ENCODE peak calls at places on chromosomes 3 and 15, in four cellular contexts. C is transverse colon, I is psoas muscle, E is A673. R is an unnamed sample.

GRCh38 chr15:83574345-83574744 is 79.6 kb upstream of the ADAMTSL3 start:
- DNase-seq in I (no peak), C (no peak), E (no peak), R (no peak)

GRCh38 chr3:137582484-137582883 is 181.6 kb upstream of the SOX14 start:
- DNase-seq in C (no peak), I (no peak), E (no peak), R (no peak)

GRCh38 chr3:129305592-129306091 is 27.0 kb downstream of the HMCES start:
- DNase-seq in C (peak; percentile 76), I (peak; percentile 85), E (peak; percentile 92), R (peak; percentile 57)

GRCh38 chr3:88626426-88627120 is 476.8 kb downstream of the C3orf38 start:
- DNase-seq in E (no peak), I (no peak), C (no peak), R (no peak)

GRCh38 chr3:56783644-56784451 is 17.9 kb downstream of the ARHGEF3 start:
- DNase-seq in E (no peak), I (no peak), C (peak; percentile 60), R (peak; percentile 92)

GRCh38 chr15:71545923-71546322 is 264.4 kb upstream of the NR2E3 start:
- DNase-seq in E (no peak), I (no peak), C (no peak), R (no peak)

GRCh38 chr3:31004025-31004678 is 109.7 kb upstream of the GADL1 start:
- DNase-seq in C (no peak), E (no peak), I (no peak), R (peak; percentile 88)

GRCh38 chr3:98232489-98232888 is 31.6 kb upstream of the OR5H6 start:
- DNase-seq in C (no peak), I (no peak), E (no peak), R (no peak)

GRCh38 chr3:100536093-100536492 is 43.7 kb downstream of the TMEM45A start:
- DNase-seq in E (no peak), C (no peak), I (no peak), R (no peak)

GRCh38 chr3:31180274-31180673 is 285.8 kb upstream of the GADL1 start:
- DNase-seq in C (no peak), E (no peak), I (no peak), R (no peak)

GRCh38 chr3:127588675-127589577 is 1.6 kb downstream of the TPRA1 start:
- DNase-seq in C (no peak), E (no peak), I (no peak), R (peak; percentile 38)

GRCh38 chr3:186283651-186284445 is 78.2 kb downstream of the DGKG start:
- DNase-seq in C (no peak), I (no peak), E (no peak), R (peak; percentile 28)

GRCh38 chr3:33145221-33145900 is 31.5 kb downstream of the CRTAP start:
- DNase-seq in I (no peak), C (no peak), E (no peak), R (no peak)

GRCh38 chr3:33152363-33153360 is 38.8 kb downstream of the CRTAP start:
- DNase-seq in I (no peak), C (no peak), E (no peak), R (no peak)

GRCh38 chr3:33145901-33146580 is 32.2 kb downstream of the CRTAP start:
- DNase-seq in C (no peak), I (no peak), E (no peak), R (no peak)

GRCh38 chr3:33144433-33144832 is 30.6 kb downstream of the CRTAP start:
- DNase-seq in E (peak; percentile 38), C (no peak), I (no peak), R (no peak)

DNA sequence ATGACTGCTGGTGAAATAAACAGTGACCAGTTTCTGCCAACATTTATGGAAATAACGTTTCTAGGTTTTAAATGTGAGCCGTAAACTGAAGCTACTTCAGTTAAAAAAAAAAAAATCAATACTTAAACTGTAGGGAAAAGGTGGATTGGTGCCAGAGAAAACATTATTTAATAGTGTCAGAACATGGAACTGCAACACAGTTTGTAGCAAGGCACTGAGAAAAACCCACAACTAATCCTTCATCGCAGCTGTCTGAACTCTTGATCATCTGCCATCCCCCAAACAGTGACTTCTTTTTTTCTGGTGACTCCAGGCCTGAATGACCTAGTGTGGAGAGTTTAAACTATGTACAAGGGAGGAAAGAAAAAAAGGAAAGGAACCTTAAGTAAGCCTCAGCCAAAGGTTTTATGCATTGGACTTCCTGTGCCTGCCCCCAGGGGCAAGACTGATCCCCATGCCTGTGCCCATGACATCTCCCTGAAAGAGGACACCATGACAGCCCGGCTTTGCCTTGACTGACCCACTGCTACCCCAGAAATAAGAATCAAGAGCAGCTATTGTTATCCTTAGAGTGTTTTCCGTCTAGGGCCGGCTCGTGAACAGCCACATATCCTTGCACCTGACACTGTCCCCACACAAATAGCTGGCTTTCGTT is 33.1 kb downstream of the CRTAP start:
- DNase-seq in E (peak; percentile 10), I (no peak), C (no peak), R (peak; percentile 13)
- TF ChIP-seq CTCF in E (no peak), I (no peak), C (no peak), R (no peak)

DNA sequence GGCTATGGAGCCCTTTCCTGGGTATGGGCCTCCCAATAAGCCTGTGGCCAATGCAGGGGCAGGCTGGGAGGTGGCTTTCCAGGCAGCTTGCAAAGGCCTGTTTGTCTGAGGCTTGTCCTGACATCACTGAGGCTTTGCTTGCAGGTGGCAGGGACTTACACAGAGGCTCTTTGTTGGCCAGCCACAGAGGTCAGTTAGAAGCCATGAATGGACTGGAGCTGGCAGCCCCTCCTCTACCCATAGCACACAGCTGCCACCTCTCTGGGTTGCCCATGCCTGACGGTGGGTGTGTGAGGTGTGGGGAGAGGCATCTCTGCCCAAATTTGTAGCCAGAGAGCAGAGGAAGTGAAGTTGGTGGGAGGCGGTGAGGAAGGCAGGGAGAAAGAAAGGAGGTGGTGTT is 17.1 kb downstream of the LIMD1 start:
- DNase-seq in E (no peak), I (no peak), C (no peak), R (no peak)
- H3K4me3 ChIP-seq in E (no peak overlapping the region), I (no peak overlapping the region), C (no peak overlapping the region), R (no peak overlapping the region)

DNA sequence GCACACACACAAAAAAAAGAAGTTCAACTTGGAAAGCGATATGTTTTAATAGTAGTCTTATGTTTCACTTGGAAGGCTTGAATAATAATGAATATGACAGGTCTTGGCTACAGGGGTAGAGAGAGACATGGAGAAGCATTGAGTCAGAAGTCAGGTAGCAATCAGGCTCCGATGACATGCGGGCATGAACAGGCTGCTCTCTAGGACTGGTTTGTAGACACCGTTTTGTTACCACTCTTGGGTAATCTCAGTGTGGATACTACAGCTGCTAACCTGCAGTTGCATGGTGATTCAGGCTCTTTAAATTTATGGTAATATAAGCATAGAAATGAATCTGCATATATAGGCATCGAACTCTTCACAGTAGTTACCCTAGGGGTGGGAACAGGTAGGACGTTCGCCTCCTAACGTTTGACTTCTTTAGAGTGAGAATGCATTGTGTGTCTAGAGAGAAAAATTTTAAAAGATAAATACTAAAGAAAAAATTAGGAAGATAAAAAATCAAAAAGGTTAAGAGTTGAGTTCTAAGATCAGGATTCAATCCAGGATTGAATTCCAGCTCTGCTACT is 241.6 kb upstream of the KBTBD8 start:
- DNase-seq in C (no peak), I (no peak), E (no peak), R (no peak)
- TF ChIP-seq CTCF in C (no peak), I (no peak), E (no peak), R (no peak)

GRCh38 chr3:183582161-183582560 is 26.7 kb upstream of the KLHL6 start:
- DNase-seq in E (no peak), I (no peak), C (no peak), R (no peak)

GRCh38 chr3:183584246-183584913 is 28.9 kb upstream of the KLHL6 start:
- DNase-seq in E (no peak), I (peak; percentile 69), C (peak; percentile 27), R (no peak)

GRCh38 chr3:183581496-183582155 is 26.1 kb upstream of the KLHL6 start:
- DNase-seq in E (no peak), C (no peak), I (no peak), R (no peak)

GRCh38 chr3:183584914-183585280 is 29.4 kb upstream of the KLHL6 start:
- DNase-seq in E (no peak), C (no peak), I (no peak), R (no peak)

GRCh38 chr3:183583331-183584245 is 28.1 kb upstream of the KLHL6 start:
- DNase-seq in I (no peak), C (no peak), E (no peak), R (no peak)
- H3K4me3 ChIP-seq in I (no peak overlapping the region), C (no peak overlapping the region), E (no peak overlapping the region), R (no peak overlapping the region)

DNA sequence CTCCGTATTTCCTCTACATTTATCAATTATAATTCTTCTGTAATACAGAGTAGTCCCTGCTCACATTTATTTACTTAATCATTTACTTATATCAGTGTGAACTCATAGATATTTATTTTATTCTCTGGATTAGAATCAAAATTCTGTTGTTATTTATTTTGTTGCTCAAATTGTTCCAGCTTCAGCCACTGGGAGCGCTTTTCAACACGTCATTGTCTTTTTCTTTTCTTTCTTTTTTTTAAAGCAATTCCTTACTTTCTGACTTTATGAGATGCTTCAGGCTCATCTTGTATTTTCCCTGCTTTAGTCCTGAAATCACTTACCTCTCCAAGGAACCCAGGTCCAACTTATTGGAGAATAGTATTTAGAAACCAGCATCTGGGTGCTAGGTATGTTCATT is 53.4 kb downstream of the GLCE start:
- DNase-seq in E (no peak), C (no peak), I (no peak), R (no peak)
- TF ChIP-seq CTCF in E (peak; percentile 27), C (no peak), I (no peak), R (no peak)

GRCh38 chr3:194833511-194833910 is 147.8 kb downstream of the FAM43A start:
- DNase-seq in E (no peak), I (no peak), C (no peak), R (no peak)
- H3K4me3 ChIP-seq in E (no peak overlapping the region), I (no peak overlapping the region), C (no peak overlapping the region), R (no peak overlapping the region)

GRCh38 chr3:35659808-35660207 is 20.5 kb downstream of the ARPP21 start:
- DNase-seq in E (peak; percentile 11), C (peak; percentile 13), I (peak; percentile 59), R (no peak)
- TF ChIP-seq CTCF in E (peak; percentile 29), C (peak; percentile 17), I (no peak), R (no peak)

DNA sequence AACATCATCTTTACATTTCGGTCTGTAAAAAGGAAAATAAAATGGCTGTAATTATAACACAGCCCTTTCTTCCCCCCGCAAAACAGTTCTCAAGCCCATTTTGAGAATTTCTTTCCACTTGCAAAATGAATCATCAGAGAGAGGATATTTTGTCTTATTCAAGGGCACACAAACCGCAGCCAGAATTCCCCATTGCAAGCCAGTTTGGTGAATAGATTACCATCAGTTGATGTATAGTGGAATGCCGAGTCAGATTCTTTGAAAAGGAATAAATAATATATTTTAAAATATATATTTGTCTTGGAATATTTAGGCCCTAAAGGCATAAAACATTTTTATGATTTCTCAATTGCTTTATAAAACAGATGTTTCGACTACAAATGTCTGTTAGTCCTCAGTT is 420.4 kb upstream of the SEMA6D start:
- DNase-seq in I (no peak), C (no peak), E (no peak), R (no peak)
- H3K4me3 ChIP-seq in I (no peak overlapping the region), C (no peak overlapping the region), E (no peak overlapping the region), R (no peak overlapping the region)

R was measured in AG09309.